ENCODE peak calls at places on chromosomes 5 and 9, in eight cellular contexts. U is GM23248, W is PC-9, O is GM06990, I is suprapubic skin, A is GM12878, X is OCI-LY7, Q is pancreas. V is an unnamed sample. For H3K36me3, the result is how much of the 10 kb centered on the place peaks cover.

GRCh38 chr5:100904259-100904822 is 1.3 kb upstream of the ST8SIA4 start:
- DNase-seq in U (no peak), W (no peak), O (peak), I (peak), A (no peak), X (peak), Q (no peak), V (peak)

GRCh38 chr9:36913393-36914211 is 120.5 kb downstream of the PAX5 start:
- DNase-seq in U (no peak), W (no peak), O (no peak), I (no peak), A (no peak), X (no peak), Q (no peak), V (no peak)

GRCh38 chr5:119878712-119879111 is 249.4 kb downstream of the FAM170A start:
- DNase-seq in U (no peak), W (peak), O (no peak), I (no peak), A (no peak), X (no peak), Q (no peak), V (no peak)

GRCh38 chr5:78359831-78360673 is at the start of gene SCAMP1:
- DNase-seq in U (peak), W (peak), O (peak), I (peak), A (peak), X (peak), Q (peak), V (peak)

GRCh38 chr9:91972076-91972626 is 22.1 kb upstream of the ROR2 start:
- DNase-seq in U (no peak), W (no peak), O (no peak), I (no peak), A (no peak), X (no peak), Q (no peak), V (no peak)

GRCh38 chr9:86281577-86282076 is 711 bp downstream of the ISCA1 start:
- DNase-seq in U (peak), W (no peak), O (no peak), I (no peak), A (peak), X (no peak), Q (no peak), V (peak)

GRCh38 chr9:133127340-133127981 is 6.4 kb upstream of the RALGDS start:
- DNase-seq in U (peak), W (peak), O (no peak), I (no peak), A (no peak), X (no peak), Q (peak), V (peak)

GRCh38 chr9:20914556-20914955 is 116.9 kb downstream of the HACD4 start:
- DNase-seq in U (no peak), W (no peak), O (no peak), I (no peak), A (no peak), X (no peak), Q (no peak), V (no peak)

GRCh38 chr5:114686345-114686744 is 324.5 kb downstream of the KCNN2 start:
- DNase-seq in U (no peak), W (no peak), O (no peak), I (no peak), A (no peak), X (no peak), Q (no peak), V (no peak)

GRCh38 chr9:124694394-124695279 is 76.5 kb downstream of the NR6A1 start:
- DNase-seq in U (no peak), W (no peak), O (no peak), I (no peak), A (no peak), X (no peak), Q (no peak), V (no peak)

GRCh38 chr9:138104251-138105122 is 226.9 kb downstream of the CACNA1B start:
- DNase-seq in U (no peak), W (no peak), O (no peak), I (no peak), A (no peak), X (no peak), Q (no peak), V (no peak)

GRCh38 chr5:129107637-129108036 is 13.1 kb downstream of the ISOC1 start:
- DNase-seq in U (no peak), W (no peak), O (no peak), I (no peak), A (no peak), X (no peak), Q (no peak), V (no peak)

GRCh38 chr9:81522721-81523551 is 166.4 kb downstream of the TLE1 start:
- DNase-seq in U (peak), W (no peak), O (no peak), I (no peak), A (no peak), X (peak), Q (peak), V (no peak)

GRCh38 chr9:14023285-14023684 is 290.7 kb downstream of the NFIB start:
- DNase-seq in U (no peak), W (no peak), O (no peak), I (no peak), A (no peak), X (no peak), Q (no peak), V (no peak)

GRCh38 chr5:15587941-15588340 is 88.0 kb downstream of the FBXL7 start:
- DNase-seq in U (peak), W (no peak), O (no peak), I (no peak), A (no peak), X (no peak), Q (no peak), V (no peak)

GRCh38 chr5:142826741-142827492 is 56.7 kb downstream of the ARHGAP26 start:
- DNase-seq in U (peak), W (peak), O (no peak), I (no peak), A (no peak), X (no peak), Q (no peak), V (no peak)

GRCh38 chr5:157828031-157828948 is 30.7 kb downstream of the CLINT1 start:
- DNase-seq in U (no peak), W (no peak), O (no peak), I (no peak), A (no peak), X (peak), Q (no peak), V (no peak)

GRCh38 chr9:95084254-95084934 is 233.1 kb downstream of the FANCC start:
- DNase-seq in U (no peak), W (no peak), O (no peak), I (no peak), A (no peak), X (no peak), Q (no peak), V (no peak)

GRCh38 chr9:18791074-18791473 is 241.9 kb downstream of the SAXO1 start:
- DNase-seq in U (no peak), W (peak), O (no peak), I (no peak), A (no peak), X (peak), Q (no peak), V (no peak)

GRCh38 chr9:106969696-106970095 is 106.7 kb downstream of the ZNF462 start:
- DNase-seq in U (no peak), W (no peak), O (no peak), I (no peak), A (no peak), X (no peak), Q (no peak), V (no peak)

GRCh38 chr5:137778772-137779564 is 24.8 kb upstream of the HNRNPA0 start:
- DNase-seq in U (peak), W (no peak), O (no peak), I (no peak), A (no peak), X (peak), Q (no peak), V (no peak)

GRCh38 chr9:38075272-38075671 is 6.2 kb upstream of the SHB start:
- DNase-seq in U (no peak), W (no peak), O (no peak), I (peak), A (no peak), X (no peak), Q (no peak), V (peak)

GRCh38 chr5:116527587-116527986 is 47.0 kb downstream of the SEMA6A start:
- DNase-seq in U (no peak), W (no peak), O (no peak), I (no peak), A (no peak), X (no peak), Q (no peak), V (no peak)

GRCh38 chr5:176743136-176743827 is 67.1 kb upstream of the UNC5A start:
- DNase-seq in U (peak), W (no peak), O (no peak), I (peak), A (no peak), X (no peak), Q (no peak), V (no peak)

GRCh38 chr5:17167171-17167891 is 50.1 kb upstream of the BASP1 start:
- DNase-seq in U (no peak), W (no peak), O (no peak), I (no peak), A (no peak), X (no peak), Q (no peak), V (no peak)

GRCh38 chr5:138018844-138019243 is 14.0 kb downstream of the FAM13B start:
- DNase-seq in U (no peak), W (no peak), O (no peak), I (no peak), A (no peak), X (no peak), Q (no peak), V (no peak)

GRCh38 chr5:53826503-53826902 is 266.1 kb downstream of the NDUFS4 start:
- DNase-seq in U (no peak), W (no peak), O (no peak), I (no peak), A (no peak), X (no peak), Q (no peak), V (no peak)

GRCh38 chr5:173547579-173547978 is 68.9 kb downstream of the BOD1 start:
- DNase-seq in U (peak), W (no peak), O (peak), I (no peak), A (peak), X (no peak), Q (no peak), V (no peak)

GRCh38 chr5:154465169-154465568 is 12.9 kb downstream of the HAND1 start:
- DNase-seq in U (peak), W (peak), O (no peak), I (no peak), A (no peak), X (no peak), Q (no peak), V (no peak)

GRCh38 chr5:96829336-96829735 is 21.6 kb upstream of the ERAP1 start:
- DNase-seq in U (no peak), W (no peak), O (no peak), I (no peak), A (no peak), X (no peak), Q (no peak), V (no peak)

GRCh38 chr5:97004423-97005060 is 68.7 kb downstream of the LNPEP start:
- DNase-seq in U (no peak), W (no peak), O (no peak), I (no peak), A (no peak), X (no peak), Q (no peak), V (no peak)

GRCh38 chr9:85430659-85431370 is 310.9 kb downstream of the AGTPBP1 start:
- DNase-seq in U (no peak), W (no peak), O (no peak), I (no peak), A (no peak), X (no peak), Q (no peak), V (no peak)

GRCh38 chr5:55899344-55899743 is 48.2 kb downstream of the IL31RA start:
- DNase-seq in U (peak), W (no peak), O (no peak), I (no peak), A (no peak), X (no peak), Q (no peak), V (no peak)

GRCh38 chr5:168327451-168327850 is 36.0 kb downstream of the WWC1 start:
- DNase-seq in U (peak), W (no peak), O (no peak), I (no peak), A (no peak), X (no peak), Q (no peak), V (no peak)

GRCh38 chr9:93354451-93354850 is 97.0 kb upstream of the FAM120A start:
- DNase-seq in U (no peak), W (peak), O (no peak), I (no peak), A (no peak), X (no peak), Q (no peak), V (no peak)

GRCh38 chr5:82765765-82766164 is 311.4 kb downstream of the TMEM167A start:
- DNase-seq in U (no peak), W (no peak), O (no peak), I (no peak), A (no peak), X (no peak), Q (no peak), V (no peak)

GRCh38 chr9:127430415-127430814 is 6.2 kb downstream of the ZNF79 start:
- DNase-seq in U (no peak), W (no peak), O (no peak), I (no peak), A (no peak), X (no peak), Q (no peak), V (no peak)

DNA sequence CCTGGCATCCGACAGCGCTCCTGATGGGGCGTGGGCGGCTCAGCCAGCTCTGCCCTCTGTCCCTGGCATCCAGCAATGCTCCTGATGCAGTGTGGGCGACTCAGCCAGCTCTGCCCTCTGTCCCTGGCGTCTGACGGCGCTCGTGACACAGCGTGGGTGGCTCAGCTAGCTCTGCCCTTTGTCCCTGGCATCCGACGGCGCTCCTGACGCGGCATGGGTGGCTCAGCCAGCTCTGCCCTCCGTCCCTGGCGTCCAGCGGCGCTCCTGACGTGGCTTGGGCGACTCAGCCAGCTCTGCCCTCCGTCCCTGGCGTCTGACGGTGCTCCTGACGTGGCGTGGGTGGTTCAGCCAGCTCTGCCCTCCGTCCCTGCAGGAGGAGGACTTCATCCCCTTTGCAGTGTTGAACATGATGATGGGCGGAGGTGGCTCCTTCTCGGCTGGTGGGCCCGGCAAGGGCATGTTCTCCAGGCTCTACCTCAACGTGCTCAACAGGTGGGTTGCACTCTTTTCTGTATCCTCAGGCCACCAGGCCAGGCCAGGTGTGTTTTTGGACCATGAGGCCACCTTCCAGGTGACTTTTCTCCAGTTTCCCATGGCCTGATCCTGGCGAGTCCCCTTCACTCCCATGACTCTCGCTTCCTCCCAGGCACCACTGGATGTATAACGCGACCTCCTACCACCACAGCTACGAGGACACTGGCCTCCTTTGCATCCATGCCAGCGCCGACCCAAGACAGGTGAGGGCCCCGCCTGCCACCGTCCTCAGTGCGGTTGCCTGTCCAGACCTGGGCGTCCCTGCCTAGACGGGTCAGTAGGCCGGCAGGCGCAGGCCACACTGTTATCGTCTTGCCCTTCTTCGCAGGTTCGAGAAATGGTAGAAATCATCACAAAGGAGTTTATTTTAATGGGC is 8.0 kb downstream of the PMPCA start:
- DNase-seq in U (no peak), W (no peak), O (no peak), I (no peak), A (no peak), X (no peak), Q (no peak), V (no peak)
- H3K36me3 ChIP-seq in U (under half), W (under half), O (under half), I (half or more), A (under half), X (half or more), Q (half or more), V (under half)

DNA sequence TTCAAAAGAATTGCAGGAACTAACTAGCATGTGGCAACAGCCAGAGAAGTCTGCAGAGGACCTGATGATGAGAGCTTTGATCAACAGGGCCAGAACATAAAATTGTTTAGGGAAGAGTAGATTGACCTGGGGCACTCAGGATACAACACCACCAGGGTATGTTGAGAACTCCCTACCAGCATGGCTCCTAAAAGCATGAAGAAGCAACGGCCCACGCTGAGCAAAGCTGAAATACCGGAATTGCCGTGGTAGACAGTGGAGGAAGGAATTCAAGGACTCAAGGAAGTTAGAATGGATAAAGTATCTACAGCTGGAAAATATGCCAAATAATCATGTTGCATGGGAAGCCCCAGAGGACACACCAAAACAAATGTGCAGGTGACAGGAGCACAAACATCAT is 31.6 kb downstream of the DROSHA start:
- DNase-seq in U (no peak), W (no peak), O (no peak), I (no peak), A (no peak), X (no peak), Q (no peak), V (no peak)
- H3K36me3 ChIP-seq in U (under half), W (half or more), O (under half), I (half or more), A (under half), X (half or more), Q (half or more), V (under half)

GRCh38 chr9:98216391-98216790 is 24.0 kb upstream of the CORO2A start:
- DNase-seq in U (no peak), W (no peak), O (no peak), I (no peak), A (no peak), X (no peak), Q (no peak), V (no peak)
- H3K36me3 ChIP-seq in U (half or more), W (under half), O (under half), I (half or more), A (under half), X (under half), Q (under half), V (under half)

GRCh38 chr5:9587135-9587534 is 41.3 kb upstream of the SEMA5A start:
- DNase-seq in U (no peak), W (no peak), O (no peak), I (no peak), A (no peak), X (no peak), Q (no peak), V (no peak)

GRCh38 chr5:9588254-9588653 is 41.9 kb downstream of the TAS2R1 start:
- DNase-seq in U (no peak), W (no peak), O (no peak), I (no peak), A (no peak), X (no peak), Q (no peak), V (no peak)

GRCh38 chr5:9594913-9595312 is 35.2 kb downstream of the TAS2R1 start:
- DNase-seq in U (no peak), W (no peak), O (no peak), I (no peak), A (no peak), X (no peak), Q (no peak), V (no peak)

DNA sequence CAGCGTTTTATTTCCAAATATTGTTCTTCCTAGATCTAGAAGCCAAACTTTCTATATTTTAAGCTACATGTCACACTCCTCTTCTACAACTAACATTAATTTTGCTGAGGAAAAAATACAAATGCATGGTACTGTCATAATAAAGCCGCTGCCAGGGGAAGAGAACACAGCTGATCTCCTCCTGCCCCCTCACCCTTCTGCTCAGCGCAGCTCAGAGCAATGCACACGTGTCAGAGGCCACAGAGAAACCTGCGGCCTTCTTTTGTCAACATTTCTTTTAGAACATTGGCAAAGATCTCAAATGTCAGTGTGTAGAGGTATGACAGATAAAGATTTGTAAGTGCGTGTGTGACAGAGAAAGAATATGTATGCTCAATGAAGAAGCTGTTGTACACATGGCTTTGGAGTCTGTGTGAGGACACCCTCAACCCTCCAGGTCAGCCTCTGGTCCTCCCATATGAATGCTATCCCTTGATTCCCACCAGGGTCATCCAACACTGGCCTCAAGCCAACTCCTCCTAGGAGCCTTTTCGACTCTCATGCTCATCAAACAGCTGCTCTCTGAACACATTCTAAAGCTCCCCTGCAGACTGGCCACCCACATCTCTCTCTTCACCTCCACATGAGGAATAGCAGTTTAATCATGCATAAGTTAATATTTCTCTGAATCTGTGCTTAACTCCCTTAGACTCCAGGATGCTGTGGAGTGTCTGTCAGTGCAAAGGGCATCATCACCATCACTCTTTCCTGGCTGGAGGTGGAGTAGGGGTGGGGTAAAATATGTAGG is 40.9 kb downstream of the TAS2R1 start:
- DNase-seq in U (no peak), W (no peak), O (no peak), I (no peak), A (no peak), X (no peak), Q (no peak), V (no peak)
- H3K36me3 ChIP-seq in U (under half), W (under half), O (under half), I (under half), A (under half), X (under half), Q (under half), V (under half)

DNA sequence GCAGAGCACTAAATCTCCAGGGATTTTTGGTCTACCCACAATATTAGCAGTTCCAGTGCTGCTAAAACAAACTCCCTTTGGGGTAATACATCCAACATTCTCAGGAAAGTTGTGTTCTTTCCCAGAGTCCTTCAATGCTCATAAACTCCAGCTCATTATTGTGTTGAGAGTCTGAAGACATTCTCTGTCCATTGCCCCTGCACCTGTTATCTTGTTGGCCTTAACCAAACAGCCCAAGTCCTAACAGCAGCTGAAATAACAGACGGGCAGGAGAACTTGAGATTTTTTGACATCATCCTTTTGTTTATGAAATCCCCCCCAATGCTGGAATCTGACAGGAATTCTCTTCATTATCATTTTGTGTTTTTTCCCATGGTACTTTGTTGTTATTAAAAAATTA is 110.8 kb downstream of the PAPPA start:
- DNase-seq in U (no peak), W (no peak), O (no peak), I (no peak), A (no peak), X (no peak), Q (no peak), V (no peak)
- H3K36me3 ChIP-seq in U (under half), W (under half), O (under half), I (under half), A (under half), X (under half), Q (under half), V (under half)

V was measured in left lung.